ENCODE peak calls at places on chromosomes 12 and 14, in ten cellular contexts. One of them, this sample, is unnamed. For H3K4me1, the result is how much of the 10 kb centered on the place peaks cover.

GRCh38 chr12:107759410-107759809 is 1.5 kb downstream of the PRDM4 start:
- DNase-seq in fibroblast of lung: peak
- DNase-seq in Panc1: no peak
- DNase-seq in mammary epithelial cell: peak
- DNase-seq in pancreas: no peak
- DNase-seq in Peyer's patch: no peak
- DNase-seq in A673: peak
- DNase-seq in HCT116: peak
- DNase-seq in aorta: no peak
- DNase-seq in uterus: peak
- DNase-seq in this sample: no peak

GRCh38 chr14:39469094-39469710 is 37.0 kb upstream of the FBXO33 start:
- DNase-seq in HCT116: no peak
- DNase-seq in Panc1: peak
- DNase-seq in fibroblast of lung: no peak
- DNase-seq in mammary epithelial cell: no peak
- DNase-seq in uterus: no peak
- DNase-seq in A673: peak
- DNase-seq in aorta: peak
- DNase-seq in pancreas: no peak
- DNase-seq in Peyer's patch: no peak
- DNase-seq in this sample: no peak

GRCh38 chr12:103333676-103334075 is 162.1 kb downstream of the C12orf42 start:
- DNase-seq in Peyer's patch: no peak
- DNase-seq in HCT116: no peak
- DNase-seq in mammary epithelial cell: no peak
- DNase-seq in A673: no peak
- DNase-seq in fibroblast of lung: no peak
- DNase-seq in uterus: no peak
- DNase-seq in pancreas: no peak
- DNase-seq in Panc1: no peak
- DNase-seq in aorta: no peak
- DNase-seq in this sample: no peak

GRCh38 chr14:65565948-65566347 is 153.4 kb downstream of the FUT8 start:
- DNase-seq in pancreas: no peak
- DNase-seq in A673: no peak
- DNase-seq in Peyer's patch: no peak
- DNase-seq in uterus: no peak
- DNase-seq in fibroblast of lung: peak
- DNase-seq in mammary epithelial cell: no peak
- DNase-seq in aorta: no peak
- DNase-seq in Panc1: no peak
- DNase-seq in HCT116: no peak
- DNase-seq in this sample: no peak

GRCh38 chr14:54809767-54810166 is 92.9 kb downstream of the GCH1 start:
- DNase-seq in pancreas: no peak
- DNase-seq in uterus: no peak
- DNase-seq in Panc1: no peak
- DNase-seq in HCT116: no peak
- DNase-seq in Peyer's patch: no peak
- DNase-seq in mammary epithelial cell: no peak
- DNase-seq in aorta: no peak
- DNase-seq in fibroblast of lung: no peak
- DNase-seq in A673: no peak
- DNase-seq in this sample: no peak

GRCh38 chr14:91112172-91112571 is 1.7 kb upstream of the DGLUCY start:
- DNase-seq in uterus: no peak
- DNase-seq in fibroblast of lung: no peak
- DNase-seq in HCT116: no peak
- DNase-seq in A673: no peak
- DNase-seq in Panc1: no peak
- DNase-seq in Peyer's patch: no peak
- DNase-seq in pancreas: no peak
- DNase-seq in aorta: no peak
- DNase-seq in mammary epithelial cell: no peak
- DNase-seq in this sample: no peak

GRCh38 chr14:23306412-23307145 is at the start of gene BCL2L2:
- DNase-seq in fibroblast of lung: peak
- DNase-seq in mammary epithelial cell: peak
- DNase-seq in Peyer's patch: peak
- DNase-seq in HCT116: peak
- DNase-seq in aorta: peak
- DNase-seq in A673: peak
- DNase-seq in uterus: peak
- DNase-seq in pancreas: peak
- DNase-seq in Panc1: no peak
- DNase-seq in this sample: peak

GRCh38 chr14:101929096-101929495 is 35.3 kb upstream of the DYNC1H1 start:
- DNase-seq in Panc1: no peak
- DNase-seq in fibroblast of lung: no peak
- DNase-seq in HCT116: no peak
- DNase-seq in aorta: peak
- DNase-seq in Peyer's patch: no peak
- DNase-seq in A673: no peak
- DNase-seq in mammary epithelial cell: no peak
- DNase-seq in uterus: no peak
- DNase-seq in pancreas: no peak
- DNase-seq in this sample: no peak

GRCh38 chr12:3792623-3793288 is 39.8 kb upstream of the CRACR2A start:
- DNase-seq in Peyer's patch: no peak
- DNase-seq in uterus: no peak
- DNase-seq in mammary epithelial cell: no peak
- DNase-seq in fibroblast of lung: no peak
- DNase-seq in A673: no peak
- DNase-seq in aorta: no peak
- DNase-seq in Panc1: no peak
- DNase-seq in HCT116: no peak
- DNase-seq in pancreas: peak
- DNase-seq in this sample: no peak

GRCh38 chr14:83867871-83868270 is 1662.1 kb upstream of the FLRT2 start:
- DNase-seq in aorta: no peak
- DNase-seq in HCT116: no peak
- DNase-seq in uterus: no peak
- DNase-seq in A673: peak
- DNase-seq in Panc1: no peak
- DNase-seq in Peyer's patch: no peak
- DNase-seq in fibroblast of lung: no peak
- DNase-seq in mammary epithelial cell: no peak
- DNase-seq in pancreas: no peak
- DNase-seq in this sample: no peak

GRCh38 chr12:124913474-124914391 is 717 bp downstream of the UBC start:
- DNase-seq in pancreas: peak
- DNase-seq in uterus: peak
- DNase-seq in aorta: peak
- DNase-seq in mammary epithelial cell: peak
- DNase-seq in Peyer's patch: peak
- DNase-seq in fibroblast of lung: peak
- DNase-seq in Panc1: no peak
- DNase-seq in HCT116: no peak
- DNase-seq in A673: peak
- DNase-seq in this sample: peak

GRCh38 chr14:70671652-70672327 is 30.1 kb downstream of the TTC9 start:
- DNase-seq in aorta: no peak
- DNase-seq in Panc1: no peak
- DNase-seq in fibroblast of lung: no peak
- DNase-seq in uterus: no peak
- DNase-seq in mammary epithelial cell: peak
- DNase-seq in pancreas: no peak
- DNase-seq in A673: no peak
- DNase-seq in Peyer's patch: no peak
- DNase-seq in HCT116: no peak
- DNase-seq in this sample: no peak

GRCh38 chr12:121237415-121237814 is 27.5 kb downstream of the P2RX4 start:
- DNase-seq in Panc1: no peak
- DNase-seq in fibroblast of lung: no peak
- DNase-seq in A673: no peak
- DNase-seq in HCT116: no peak
- DNase-seq in aorta: no peak
- DNase-seq in pancreas: peak
- DNase-seq in Peyer's patch: no peak
- DNase-seq in uterus: no peak
- DNase-seq in mammary epithelial cell: no peak
- DNase-seq in this sample: no peak

GRCh38 chr12:65232490-65233077 is 45.9 kb upstream of the MSRB3 start:
- DNase-seq in fibroblast of lung: peak
- DNase-seq in mammary epithelial cell: peak
- DNase-seq in uterus: no peak
- DNase-seq in aorta: no peak
- DNase-seq in pancreas: no peak
- DNase-seq in A673: peak
- DNase-seq in Panc1: no peak
- DNase-seq in Peyer's patch: no peak
- DNase-seq in HCT116: no peak
- DNase-seq in this sample: no peak

GRCh38 chr12:102527256-102527720 is 46.9 kb upstream of the IGF1 start:
- DNase-seq in HCT116: no peak
- DNase-seq in fibroblast of lung: peak
- DNase-seq in aorta: no peak
- DNase-seq in uterus: no peak
- DNase-seq in mammary epithelial cell: no peak
- DNase-seq in Peyer's patch: no peak
- DNase-seq in pancreas: no peak
- DNase-seq in A673: no peak
- DNase-seq in Panc1: no peak
- DNase-seq in this sample: no peak

DNA sequence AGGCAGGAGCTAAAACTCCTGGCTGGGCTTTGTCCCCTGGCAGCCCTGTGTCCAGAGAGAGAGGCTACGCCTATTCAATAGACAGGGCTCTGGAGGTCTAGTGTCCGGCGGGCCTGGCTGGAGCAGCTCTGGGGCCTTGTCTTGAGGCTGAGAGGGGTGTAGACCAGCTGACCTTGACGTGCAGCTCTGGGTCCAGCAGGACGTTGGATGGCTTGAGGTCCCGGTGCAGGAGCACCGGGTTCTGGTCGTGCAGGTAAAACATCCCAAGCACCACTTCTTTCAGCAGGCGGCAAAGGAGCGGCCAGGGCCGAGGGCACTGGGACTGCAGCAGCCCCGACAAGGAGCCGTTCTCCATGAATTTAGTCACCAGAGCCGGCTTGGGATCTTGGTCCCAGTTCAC is 948 bp downstream of the RIPK3 start:
- DNase-seq in A673: no peak
- DNase-seq in fibroblast of lung: no peak
- DNase-seq in HCT116: no peak
- DNase-seq in aorta: no peak
- DNase-seq in Panc1: no peak
- DNase-seq in uterus: no peak
- DNase-seq in mammary epithelial cell: no peak
- DNase-seq in pancreas: no peak
- DNase-seq in Peyer's patch: no peak
- DNase-seq in this sample: no peak
- H3K4me3 ChIP-seq in A673: no peak
- H3K4me3 ChIP-seq in fibroblast of lung: no peak
- H3K4me3 ChIP-seq in HCT116: no peak
- H3K4me3 ChIP-seq in aorta: no peak
- H3K4me3 ChIP-seq in Panc1: no peak
- H3K4me3 ChIP-seq in uterus: peak
- H3K4me3 ChIP-seq in mammary epithelial cell: no peak
- H3K4me3 ChIP-seq in pancreas: peak
- H3K4me3 ChIP-seq in Peyer's patch: peak
- H3K4me3 ChIP-seq in this sample: peak

GRCh38 chr12:128794661-128795529 is 28.9 kb downstream of the SLC15A4 start:
- DNase-seq in Panc1: no peak
- DNase-seq in fibroblast of lung: no peak
- DNase-seq in Peyer's patch: no peak
- DNase-seq in HCT116: no peak
- DNase-seq in uterus: no peak
- DNase-seq in A673: no peak
- DNase-seq in mammary epithelial cell: no peak
- DNase-seq in aorta: no peak
- DNase-seq in pancreas: no peak
- DNase-seq in this sample: no peak
- H3K27ac ChIP-seq in Panc1: no peak
- H3K27ac ChIP-seq in fibroblast of lung: no peak
- H3K27ac ChIP-seq in Peyer's patch: no peak
- H3K27ac ChIP-seq in HCT116: no peak
- H3K27ac ChIP-seq in uterus: no peak
- H3K27ac ChIP-seq in A673: no peak
- H3K27ac ChIP-seq in mammary epithelial cell: no peak
- H3K27ac ChIP-seq in aorta: no peak
- H3K27ac ChIP-seq in pancreas: no peak
- H3K27ac ChIP-seq in this sample: peak

DNA sequence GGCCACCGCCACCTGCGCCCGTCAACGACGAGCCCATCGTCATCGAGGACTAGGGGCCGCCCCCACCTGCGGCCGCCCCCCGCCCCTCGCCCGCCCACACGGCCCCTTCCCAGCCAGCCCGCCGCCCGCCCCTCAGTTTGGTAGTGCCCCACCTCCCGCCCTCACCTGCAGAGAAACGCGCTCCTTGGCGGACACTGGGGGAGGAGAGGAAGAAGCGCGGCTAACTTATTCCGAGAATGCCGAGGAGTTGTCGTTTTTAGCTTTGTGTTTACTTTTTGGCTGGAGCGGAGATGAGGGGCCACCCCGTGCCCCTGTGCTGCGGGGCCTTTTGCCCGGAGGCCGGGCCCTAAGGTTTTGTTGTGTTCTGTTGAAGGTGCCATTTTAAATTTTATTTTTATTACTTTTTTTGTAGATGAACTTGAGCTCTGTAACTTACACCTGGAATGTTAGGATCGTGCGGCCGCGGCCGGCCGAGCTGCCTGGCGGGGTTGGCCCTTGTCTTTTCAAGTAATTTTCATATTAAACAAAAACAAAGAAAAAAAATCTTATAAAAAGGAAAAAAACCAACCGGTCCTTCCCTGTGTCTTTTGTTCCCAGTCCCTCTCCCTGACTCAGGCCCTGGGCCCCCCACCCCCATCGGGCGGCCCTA is 4.3 kb upstream of the CRIP2 start:
- DNase-seq in HCT116: no peak
- DNase-seq in pancreas: no peak
- DNase-seq in aorta: no peak
- DNase-seq in mammary epithelial cell: no peak
- DNase-seq in A673: no peak
- DNase-seq in uterus: no peak
- DNase-seq in Panc1: no peak
- DNase-seq in Peyer's patch: no peak
- DNase-seq in fibroblast of lung: no peak
- DNase-seq in this sample: no peak
- H3K4me1 ChIP-seq in HCT116: under half
- H3K4me1 ChIP-seq in pancreas: under half
- H3K4me1 ChIP-seq in aorta: under half
- H3K4me1 ChIP-seq in mammary epithelial cell: under half
- H3K4me1 ChIP-seq in A673: half or more
- H3K4me1 ChIP-seq in uterus: under half
- H3K4me1 ChIP-seq in Panc1: under half
- H3K4me1 ChIP-seq in Peyer's patch: under half
- H3K4me1 ChIP-seq in fibroblast of lung: under half
- H3K4me1 ChIP-seq in this sample: half or more

DNA sequence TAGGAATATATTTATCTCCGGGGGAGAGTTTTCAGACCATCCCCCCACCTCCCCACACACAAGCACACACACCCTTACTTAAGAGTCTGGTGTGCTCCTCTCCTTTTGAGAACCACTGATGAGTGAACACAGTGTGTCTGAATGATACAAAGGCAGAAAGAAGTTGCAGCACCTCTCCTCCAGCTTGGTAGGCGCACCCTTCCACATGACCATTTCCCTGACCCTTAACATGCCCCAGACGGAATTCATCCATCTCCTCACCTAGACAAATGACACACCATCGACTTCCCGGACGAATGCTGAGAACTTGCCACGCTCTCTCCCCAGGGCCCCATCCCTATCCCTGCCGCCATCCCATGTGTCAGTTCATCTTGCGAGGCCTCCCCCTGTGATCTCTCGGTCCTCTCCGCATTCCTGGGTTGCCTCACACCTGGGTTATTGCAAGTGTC is 3.9 kb downstream of the TNFRSF1A start:
- DNase-seq in uterus: peak
- DNase-seq in A673: no peak
- DNase-seq in Panc1: no peak
- DNase-seq in HCT116: no peak
- DNase-seq in fibroblast of lung: peak
- DNase-seq in pancreas: no peak
- DNase-seq in mammary epithelial cell: no peak
- DNase-seq in Peyer's patch: no peak
- DNase-seq in aorta: no peak
- DNase-seq in this sample: no peak
- H3K4me3 ChIP-seq in uterus: peak
- H3K4me3 ChIP-seq in A673: no peak
- H3K4me3 ChIP-seq in Panc1: peak
- H3K4me3 ChIP-seq in HCT116: peak
- H3K4me3 ChIP-seq in fibroblast of lung: peak
- H3K4me3 ChIP-seq in pancreas: no peak
- H3K4me3 ChIP-seq in mammary epithelial cell: no peak
- H3K4me3 ChIP-seq in Peyer's patch: peak
- H3K4me3 ChIP-seq in aorta: no peak
- H3K4me3 ChIP-seq in this sample: no peak